ENCODE peak calls at places on chromosomes 2 and 18, in eight cellular contexts. F is activated CD8-positive, alpha-beta T cell treated with anti-CD3 and anti-CD28 coated beads, Interleukin-2, amount 10 ng/mL, durations not matched to agents 7 days and 5 days; U is dorsolateral prefrontal cortex; I is GM12865; O is Calu3; B is COLO829; Q is aorta; P is DMS 273 treated with DMSO at 0.1 percent for 48 hours. J is an unnamed sample.

GRCh38 chr18:55402731-55403405 is 185.1 kb downstream of the TCF4 start:
- DNase-seq in O (no peak), U (no peak), B (no peak), F (no peak), P (no peak), I (no peak), Q (no peak), J (peak)

GRCh38 chr2:29275186-29275585 is 160.0 kb downstream of the CLIP4 start:
- DNase-seq in F (no peak), P (no peak), Q (no peak), U (no peak), O (no peak), B (no peak), I (no peak), J (no peak)

GRCh38 chr2:100706249-100706648 is 113.7 kb upstream of the NPAS2 start:
- DNase-seq in I (no peak), O (no peak), Q (no peak), F (peak), U (no peak), B (no peak), P (no peak), J (no peak)

GRCh38 chr18:13810950-13811485 is 12.9 kb upstream of the MC5R start:
- DNase-seq in Q (no peak), B (peak), P (no peak), F (peak), U (no peak), O (no peak), I (no peak), J (no peak)

GRCh38 chr2:71891719-71892118 is 255.9 kb downstream of the CYP26B1 start:
- DNase-seq in B (no peak), F (no peak), U (no peak), Q (no peak), O (no peak), P (no peak), I (no peak), J (no peak)

GRCh38 chr2:30979822-30980245 is 158.4 kb downstream of the GALNT14 start:
- DNase-seq in Q (peak), I (no peak), O (peak), B (no peak), P (no peak), F (no peak), U (no peak), J (no peak)

GRCh38 chr2:121596221-121597080 is 52.8 kb downstream of the CLASP1 start:
- DNase-seq in U (no peak), P (no peak), I (peak), O (peak), F (peak), B (peak), Q (peak), J (peak)

GRCh38 chr2:190766581-190766980 is 114.0 kb upstream of the GLS start:
- DNase-seq in F (no peak), I (no peak), B (no peak), Q (no peak), P (no peak), U (no peak), O (no peak), J (peak)

GRCh38 chr18:48228301-48228715 is 180.9 kb downstream of the ZBTB7C start:
- DNase-seq in I (no peak), U (no peak), F (no peak), O (no peak), Q (peak), P (no peak), B (no peak), J (no peak)

GRCh38 chr2:23595601-23596251 is 210.7 kb downstream of the KLHL29 start:
- DNase-seq in F (no peak), Q (peak), B (no peak), U (peak), P (peak), O (peak), I (no peak), J (peak)

GRCh38 chr2:40451926-40452605 is at the start of gene SLC8A1:
- DNase-seq in B (no peak), Q (peak), U (no peak), I (no peak), P (peak), O (no peak), F (peak), J (peak)

GRCh38 chr2:237218756-237219155 is 133.1 kb downstream of the COPS8 start:
- DNase-seq in O (no peak), P (no peak), F (no peak), Q (no peak), B (no peak), I (no peak), U (no peak), J (no peak)

GRCh38 chr2:136028001-136028400 is 42.6 kb upstream of the DARS1 start:
- DNase-seq in F (no peak), O (no peak), B (no peak), U (no peak), Q (no peak), I (no peak), P (no peak), J (no peak)

GRCh38 chr2:120552800-120553471 is 182.7 kb upstream of the GLI2 start:
- DNase-seq in I (peak), P (peak), U (peak), F (peak), O (peak), Q (peak), B (no peak), J (no peak)

GRCh38 chr2:187148059-187148714 is 299.2 kb upstream of the ZSWIM2 start:
- DNase-seq in B (no peak), I (no peak), U (no peak), F (no peak), P (no peak), Q (no peak), O (no peak), J (peak)

GRCh38 chr2:174704647-174705046 is 59.6 kb downstream of the CHRNA1 start:
- DNase-seq in F (no peak), P (no peak), U (no peak), I (no peak), O (no peak), Q (no peak), B (no peak), J (no peak)

GRCh38 chr2:74507145-74507925 is at the start of gene PCGF1:
- DNase-seq in F (peak), O (peak), P (peak), Q (peak), U (peak), I (peak), B (peak), J (peak)

GRCh38 chr18:37409870-37410269 is 155.7 kb downstream of the CELF4 start:
- DNase-seq in U (no peak), O (no peak), Q (no peak), P (no peak), F (no peak), I (no peak), B (no peak), J (no peak)

GRCh38 chr2:96413067-96413722 is 77.6 kb downstream of the NCAPH start:
- DNase-seq in B (no peak), Q (no peak), O (peak), F (no peak), P (no peak), U (no peak), I (no peak), J (no peak)

GRCh38 chr2:134717706-134718094 is 1.1 kb downstream of the TMEM163 start:
- DNase-seq in B (no peak), I (no peak), O (no peak), F (peak), P (no peak), Q (no peak), U (no peak), J (no peak)

GRCh38 chr2:34070196-34070595 is 471.1 kb upstream of the FAM98A start:
- DNase-seq in I (no peak), U (no peak), P (no peak), O (no peak), B (peak), Q (no peak), F (no peak), J (no peak)

GRCh38 chr2:67627456-67627855 is 230.3 kb downstream of the ETAA1 start:
- DNase-seq in O (no peak), F (no peak), U (no peak), Q (no peak), I (no peak), P (no peak), B (no peak), J (no peak)

J was measured in NCI-H2171 treated with DMSO at 0.1 percent for 48 hours.